ENCODE peak calls at places on chromosomes 6 and 20, in five cellular contexts. S is type B pancreatic cell, W is fibroblast of lung, D is SW 1271, C is NCI-H1930. A is an unnamed sample.

GRCh38 chr6:158654960-158655485 is 5.2 kb downstream of the SYTL3 start:
- DNase-seq in S (no peak), W (peak; percentile 85), D (no peak), C (no peak), A (no peak)

GRCh38 chr20:23078994-23079364 is 7.1 kb downstream of the CD93 start:
- DNase-seq in S (no peak), W (no peak), D (no peak), C (peak; percentile 85), A (no peak)

GRCh38 chr6:151440930-151441329 is 11.0 kb downstream of the RMND1 start:
- DNase-seq in S (no peak), W (peak; percentile 70), D (no peak), C (no peak), A (no peak)

GRCh38 chr20:61908057-61909026 is 157.3 kb downstream of the TAF4 start:
- DNase-seq in S (no peak), W (no peak), D (no peak), C (no peak), A (no peak)

GRCh38 chr20:24473435-24473834 is 4.0 kb downstream of the SYNDIG1 start:
- DNase-seq in S (no peak), W (no peak), D (no peak), C (no peak), A (no peak)

GRCh38 chr20:25049261-25050060 is 8.5 kb downstream of the ACSS1 start:
- DNase-seq in S (no peak), W (no peak), D (no peak), C (no peak), A (no peak)

GRCh38 chr20:1764136-1765033 is 106.8 kb upstream of the SIRPG start:
- DNase-seq in S (no peak), W (peak; percentile 87), D (peak; percentile 34), C (peak; percentile 53), A (peak; percentile 61)

GRCh38 chr6:15247750-15248450 is 2.0 kb downstream of the JARID2 start:
- DNase-seq in S (peak; percentile 76), W (peak; percentile 57), D (peak; percentile 24), C (peak; percentile 48), A (no peak)

GRCh38 chr6:130655586-130655985 is 171.6 kb upstream of the SMLR1 start:
- DNase-seq in S (no peak), W (no peak), D (no peak), C (no peak), A (no peak)

GRCh38 chr6:144477841-144478240 is 192.7 kb downstream of the UTRN start:
- DNase-seq in S (no peak), W (no peak), D (no peak), C (no peak), A (no peak)

GRCh38 chr20:19930461-19930860 is 86.7 kb upstream of the NAA20 start:
- DNase-seq in S (no peak), W (no peak), D (no peak), C (no peak), A (no peak)

GRCh38 chr20:43191143-43191542 is 1.4 kb upstream of the PTPRT start:
- DNase-seq in S (no peak), W (no peak), D (no peak), C (no peak), A (no peak)

GRCh38 chr20:46698788-46699187 is 9.5 kb upstream of the TP53RK start:
- DNase-seq in S (no peak), W (no peak), D (no peak), C (no peak), A (no peak)

A was measured in pulmonary artery endothelial cell.